ENCODE peak calls at places on chromosomes 2 and 18, in nine cellular contexts. V is AG09309, Y is GM12865, M is choroid plexus epithelial cell, G is spleen, C is fibroblast of lung, E is ovary, J is left lung, P is psoas muscle. R is an unnamed sample.

GRCh38 chr2:74188018-74188601 is 9.4 kb upstream of the MOB1A start:
- DNase-seq in V (no peak), Y (no peak), M (peak), G (peak), C (peak), E (no peak), J (no peak), P (peak), R (no peak)

GRCh38 chr2:23298551-23298950 is 86.4 kb upstream of the KLHL29 start:
- DNase-seq in V (no peak), Y (no peak), M (no peak), G (no peak), C (no peak), E (no peak), J (no peak), P (no peak), R (no peak)

GRCh38 chr2:144083211-144083610 is 436.7 kb downstream of the ZEB2 start:
- DNase-seq in V (peak), Y (no peak), M (peak), G (no peak), C (no peak), E (no peak), J (peak), P (no peak), R (no peak)

GRCh38 chr2:26422947-26423629 is 21.4 kb downstream of the DRC1 start:
- DNase-seq in V (no peak), Y (no peak), M (no peak), G (no peak), C (no peak), E (no peak), J (no peak), P (no peak), R (no peak)

GRCh38 chr2:1769703-1770422 is 25.5 kb upstream of the PXDN start:
- DNase-seq in V (no peak), Y (peak), M (peak), G (no peak), C (peak), E (peak), J (no peak), P (no peak), R (peak)

GRCh38 chr2:72925328-72925943 is 8.1 kb downstream of the EMX1 start:
- DNase-seq in V (no peak), Y (no peak), M (no peak), G (no peak), C (no peak), E (no peak), J (no peak), P (no peak), R (no peak)

GRCh38 chr18:6488956-6489355 is 74.2 kb upstream of the L3MBTL4 start:
- DNase-seq in V (no peak), Y (no peak), M (no peak), G (no peak), C (no peak), E (no peak), J (no peak), P (no peak), R (no peak)

GRCh38 chr18:74225193-74225840 is 66.4 kb downstream of the CYB5A start:
- DNase-seq in V (no peak), Y (no peak), M (peak), G (no peak), C (peak), E (no peak), J (no peak), P (no peak), R (no peak)

GRCh38 chr2:217307023-217307422 is 447.2 kb upstream of the TNP1 start:
- DNase-seq in V (no peak), Y (no peak), M (peak), G (no peak), C (no peak), E (no peak), J (no peak), P (no peak), R (no peak)

GRCh38 chr2:159773876-159774275 is 24.1 kb downstream of the CD302 start:
- DNase-seq in V (no peak), Y (no peak), M (peak), G (no peak), C (no peak), E (no peak), J (no peak), P (no peak), R (no peak)

GRCh38 chr2:63053889-63054725 is 3.5 kb downstream of the OTX1 start:
- DNase-seq in V (no peak), Y (peak), M (no peak), G (no peak), C (no peak), E (peak), J (no peak), P (peak), R (no peak)

GRCh38 chr2:232103140-232103737 is 141.7 kb downstream of the DIS3L2 start:
- DNase-seq in V (peak), Y (no peak), M (peak), G (no peak), C (peak), E (no peak), J (no peak), P (no peak), R (peak)

GRCh38 chr2:11073251-11073650 is 82.0 kb upstream of the SLC66A3 start:
- DNase-seq in V (no peak), Y (peak), M (peak), G (no peak), C (peak), E (peak), J (no peak), P (no peak), R (no peak)

GRCh38 chr2:35468271-35468670 is 887.3 kb upstream of the CRIM1 start:
- DNase-seq in V (no peak), Y (no peak), M (peak), G (no peak), C (no peak), E (no peak), J (no peak), P (no peak), R (peak)

GRCh38 chr2:199861116-199861774 is 10.3 kb upstream of the FTCDNL1 start:
- DNase-seq in V (no peak), Y (peak), M (peak), G (no peak), C (peak), E (no peak), J (no peak), P (no peak), R (no peak)

GRCh38 chr2:226690471-226691024 is 109.1 kb downstream of the IRS1 start:
- DNase-seq in V (no peak), Y (no peak), M (peak), G (no peak), C (peak), E (no peak), J (no peak), P (no peak), R (no peak)

GRCh38 chr2:74052732-74053712 is 68.3 kb downstream of the TET3 start:
- DNase-seq in V (no peak), Y (peak), M (peak), G (no peak), C (no peak), E (no peak), J (no peak), P (no peak), R (no peak)

GRCh38 chr2:97993926-97994325 is 1.8 kb downstream of the TMEM131 start:
- DNase-seq in V (no peak), Y (peak), M (no peak), G (no peak), C (no peak), E (no peak), J (no peak), P (no peak), R (no peak)
- H3K4me3 ChIP-seq in V (peak), Y (peak), M (peak), G (peak), C (peak), E (peak), J (peak), P (peak), R (peak)

GRCh38 chr18:56257215-56257614 is 381.2 kb downstream of the TXNL1 start:
- DNase-seq in V (peak), Y (peak), M (peak), G (no peak), C (peak), E (no peak), J (no peak), P (no peak), R (peak)

GRCh38 chr18:56252456-56252855 is 385.9 kb downstream of the TXNL1 start:
- DNase-seq in V (no peak), Y (no peak), M (no peak), G (no peak), C (no peak), E (no peak), J (peak), P (no peak), R (no peak)

GRCh38 chr18:56255381-56255780 is 383.0 kb downstream of the TXNL1 start:
- DNase-seq in V (no peak), Y (no peak), M (no peak), G (no peak), C (peak), E (no peak), J (no peak), P (no peak), R (peak)

GRCh38 chr18:56256659-56257058 is 381.7 kb downstream of the TXNL1 start:
- DNase-seq in V (no peak), Y (no peak), M (no peak), G (no peak), C (no peak), E (no peak), J (no peak), P (no peak), R (no peak)

DNA sequence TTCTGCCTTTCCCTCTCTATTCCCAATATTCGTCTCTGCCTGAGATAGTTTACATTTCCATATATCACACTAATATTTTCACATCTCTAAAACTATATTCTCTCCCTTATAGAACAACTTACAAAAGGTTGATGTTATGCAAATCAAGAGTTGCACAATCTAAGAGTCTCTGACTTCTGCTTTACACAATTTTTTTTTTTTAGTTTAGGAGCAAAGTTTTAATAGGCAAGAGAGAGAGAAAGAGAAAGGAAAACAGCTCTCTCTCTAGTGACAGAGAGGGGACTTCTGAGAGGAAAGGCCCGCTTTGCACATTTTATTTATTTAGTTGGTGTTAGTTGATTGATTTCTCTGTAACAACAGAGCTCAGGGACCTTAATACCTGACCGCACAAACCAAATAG is 380.2 kb downstream of the TXNL1 start:
- DNase-seq in V (no peak), Y (no peak), M (no peak), G (no peak), C (peak), E (no peak), J (no peak), P (no peak), R (no peak)
- TF ChIP-seq CTCF in V (no peak), Y (no peak), M (no peak), G (no peak), C (no peak), E (no peak), J (no peak), P (no peak), R (no peak)

DNA sequence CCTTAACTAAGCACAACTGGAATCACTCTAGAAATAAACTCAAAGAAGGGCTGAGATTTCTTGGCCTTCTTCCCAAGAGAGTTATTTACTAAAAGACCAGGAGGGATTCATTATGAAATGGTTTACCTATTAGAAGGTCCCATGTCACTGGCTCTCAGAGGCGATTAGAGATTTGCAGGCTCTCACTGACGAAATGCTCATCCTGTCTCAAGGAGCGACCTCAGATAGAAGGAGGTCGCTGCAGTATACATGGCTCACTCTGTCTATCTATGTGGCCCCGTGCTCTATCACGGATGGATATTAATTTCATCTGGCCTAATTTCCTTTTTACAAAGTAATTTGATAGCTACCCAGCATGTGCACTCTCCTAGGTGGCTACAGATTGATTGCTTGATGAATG is 9.2 kb downstream of the SMIM21 start:
- DNase-seq in V (no peak), Y (no peak), M (peak), G (no peak), C (no peak), E (no peak), J (no peak), P (no peak), R (no peak)
- H3K4me3 ChIP-seq in V (no peak), Y (no peak), M (no peak), G (no peak), C (no peak), E (no peak), J (no peak), P (peak), R (no peak)

DNA sequence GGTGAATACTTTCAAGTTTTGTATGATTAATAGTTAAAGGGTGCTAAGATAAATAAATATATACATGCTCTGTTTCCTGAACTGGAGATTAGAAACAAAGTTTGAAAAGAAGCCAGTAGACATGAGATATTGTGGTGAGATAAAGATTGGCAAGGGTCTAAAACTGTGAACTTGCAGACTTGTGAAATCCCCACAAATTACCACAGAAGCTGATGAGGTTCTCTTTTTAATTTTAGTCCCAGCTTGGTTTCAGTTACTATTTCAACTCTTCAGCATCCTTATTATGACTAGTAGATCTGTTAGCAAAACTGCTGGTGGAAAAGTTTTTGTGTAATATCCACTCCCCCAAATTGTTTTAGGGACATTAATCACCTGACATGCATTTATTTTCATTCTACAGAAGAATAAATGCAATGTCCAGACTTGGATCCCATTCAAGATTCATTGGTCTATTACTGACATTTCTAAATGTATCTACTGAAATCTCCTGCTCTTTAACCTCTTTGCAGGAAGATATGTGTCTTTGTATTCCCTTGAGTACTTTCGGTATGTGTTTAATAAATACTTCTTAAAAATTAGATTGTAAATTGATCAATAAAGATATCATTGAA is 20.8 kb downstream of the RASGRP3 start:
- DNase-seq in V (no peak), Y (peak), M (peak), G (no peak), C (peak), E (no peak), J (no peak), P (no peak), R (no peak)
- TF ChIP-seq CTCF in V (no peak), Y (no peak), M (no peak), G (no peak), C (no peak), E (no peak), J (no peak), P (no peak), R (no peak)

GRCh38 chr18:12837747-12838146 is 46.3 kb downstream of the PTPN2 start:
- DNase-seq in V (no peak), Y (no peak), M (peak), G (no peak), C (peak), E (no peak), J (no peak), P (no peak), R (no peak)
- H3K4me3 ChIP-seq in V (no peak), Y (peak), M (no peak), G (no peak), C (peak), E (no peak), J (no peak), P (no peak), R (no peak)

DNA sequence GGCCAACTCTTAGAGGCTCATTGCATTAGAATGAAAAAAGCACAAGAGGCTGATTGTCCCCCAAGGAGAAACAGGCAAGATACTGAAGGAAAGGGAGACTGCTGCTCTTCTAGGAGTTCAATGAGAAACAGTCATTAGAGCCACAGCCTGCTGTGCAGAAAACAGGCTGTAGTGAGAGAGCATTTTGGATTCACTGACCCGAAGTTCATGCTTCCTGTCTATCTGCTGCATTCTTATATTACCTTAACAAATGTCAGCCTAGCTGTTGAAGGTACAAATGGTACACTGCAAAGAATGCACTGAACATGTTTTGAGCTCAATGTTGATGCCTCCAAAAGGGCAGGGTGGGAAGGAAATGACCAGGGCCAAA is 423.4 kb downstream of the SETBP1 start:
- DNase-seq in V (no peak), Y (no peak), M (no peak), G (no peak), C (no peak), E (no peak), J (no peak), P (no peak), R (no peak)
- TF ChIP-seq CTCF in V (no peak), Y (no peak), M (no peak), G (no peak), C (no peak), E (no peak), J (no peak), P (no peak), R (no peak)

DNA sequence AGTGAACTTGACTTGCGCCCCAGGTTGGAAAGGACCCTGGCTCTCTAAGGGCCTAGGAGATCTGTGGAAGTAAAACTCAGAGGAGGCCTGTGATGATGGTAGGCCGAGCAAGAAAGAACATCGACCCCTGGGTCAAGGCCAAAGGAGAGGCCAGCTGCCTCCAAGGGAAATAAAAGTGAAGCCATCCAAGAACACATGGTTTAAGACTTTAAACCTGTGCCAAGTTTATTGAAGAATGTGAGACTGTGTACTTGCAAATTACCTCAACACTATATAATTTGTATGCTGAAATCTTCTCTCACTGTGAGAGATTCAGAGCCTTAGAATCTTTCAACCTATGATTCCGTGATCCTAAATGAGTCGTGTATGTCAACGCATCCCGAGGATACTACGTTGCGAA is 40.7 kb upstream of the COBLL1 start:
- DNase-seq in V (no peak), Y (no peak), M (peak), G (no peak), C (no peak), E (peak), J (no peak), P (no peak), R (no peak)
- H3K4me3 ChIP-seq in V (no peak), Y (no peak), M (no peak), G (no peak), C (no peak), E (no peak), J (no peak), P (no peak), R (no peak)

R was measured in astrocyte of the cerebellum.